ENCODE peak calls at places on chromosomes 6 and 20, in nine cellular contexts. C is kidney epithelial cell, Z is adrenal gland, E is bronchial epithelial cell, O is MG63, M is neural progenitor cell, J is thyroid gland, H is psoas muscle, B is astrocyte. Q is an unnamed sample.
A peak's percentile ranks its signal among the peaks of the same experiment; 100 is the strongest.

GRCh38 chr20:58344741-58345140 is 35.2 kb downstream of the RAB22A start:
- DNase-seq in B (peak; percentile 58), C (no peak), Z (no peak), O (no peak), H (no peak), M (no peak), E (peak; percentile 52), J (no peak), Q (no peak)

GRCh38 chr6:13434777-13435176 is 52.6 kb downstream of the GFOD1 start:
- DNase-seq in O (no peak), J (no peak), Z (no peak), C (no peak), B (no peak), H (no peak), M (no peak), E (no peak), Q (no peak)

GRCh38 chr6:170124836-170125235 is 166.0 kb downstream of the DLL1 start:
- DNase-seq in M (no peak), B (no peak), C (no peak), J (peak; percentile 70), H (no peak), E (peak; percentile 93), O (peak; percentile 26), Z (peak; percentile 5), Q (no peak)

GRCh38 chr6:75759207-75759606 is 10.2 kb downstream of the MYO6 start:
- DNase-seq in O (no peak), Z (no peak), M (peak; percentile 23), H (no peak), C (no peak), J (peak; percentile 57), B (no peak), E (no peak), Q (no peak)

GRCh38 chr6:4125933-4126864 is 9.2 kb downstream of the ECI2 start:
- DNase-seq in H (no peak), M (no peak), Z (peak; percentile 45), E (peak; percentile 90), B (peak; percentile 90), O (peak; percentile 9), J (no peak), C (peak; percentile 75), Q (no peak)

GRCh38 chr6:147508073-147508870 is at the start of gene SAMD5:
- DNase-seq in O (peak; percentile 87), M (peak; percentile 87), B (peak; percentile 61), E (peak; percentile 45), Z (peak; percentile 31), H (peak; percentile 69), C (no peak), J (peak; percentile 69), Q (no peak)

GRCh38 chr6:81911446-81911845 is 159.0 kb upstream of the TENT5A start:
- DNase-seq in C (no peak), H (no peak), J (no peak), M (no peak), Z (no peak), B (no peak), E (no peak), O (no peak), Q (no peak)

GRCh38 chr6:14943116-14943515 is 302.8 kb upstream of the JARID2 start:
- DNase-seq in E (no peak), B (no peak), O (no peak), Z (no peak), M (no peak), C (no peak), J (no peak), H (no peak), Q (no peak)

GRCh38 chr6:13397359-13398080 is 69.2 kb upstream of the TBC1D7 start:
- DNase-seq in M (no peak), J (no peak), H (no peak), E (no peak), B (no peak), C (no peak), Z (no peak), O (no peak), Q (no peak)

GRCh38 chr6:98759459-98759858 is 74.9 kb upstream of the POU3F2 start:
- DNase-seq in E (no peak), H (no peak), Z (no peak), J (no peak), O (no peak), C (no peak), M (no peak), B (no peak), Q (no peak)

GRCh38 chr6:17877196-17877889 is 110.1 kb downstream of the KIF13A start:
- DNase-seq in O (peak; percentile 61), M (no peak), B (peak; percentile 87), C (no peak), Z (no peak), J (peak; percentile 17), H (no peak), E (peak; percentile 74), Q (no peak)

GRCh38 chr20:2283706-2284423 is 11.9 kb upstream of the TGM3 start:
- DNase-seq in E (peak; percentile 84), O (peak; percentile 53), Z (no peak), J (peak; percentile 57), M (no peak), H (no peak), B (peak; percentile 64), C (peak; percentile 63), Q (no peak)

GRCh38 chr20:2279245-2279779 is 16.5 kb upstream of the TGM3 start:
- DNase-seq in C (no peak), Z (no peak), H (no peak), J (no peak), O (no peak), B (no peak), M (no peak), E (no peak), Q (no peak)

GRCh38 chr20:2281563-2281962 is 14.2 kb upstream of the TGM3 start:
- DNase-seq in M (no peak), E (no peak), B (no peak), O (no peak), H (no peak), J (no peak), Z (no peak), C (no peak), Q (no peak)

GRCh38 chr20:2280083-2280482 is 15.7 kb upstream of the TGM3 start:
- DNase-seq in H (no peak), B (no peak), C (no peak), O (no peak), M (no peak), Z (no peak), J (no peak), E (no peak), Q (no peak)

DNA sequence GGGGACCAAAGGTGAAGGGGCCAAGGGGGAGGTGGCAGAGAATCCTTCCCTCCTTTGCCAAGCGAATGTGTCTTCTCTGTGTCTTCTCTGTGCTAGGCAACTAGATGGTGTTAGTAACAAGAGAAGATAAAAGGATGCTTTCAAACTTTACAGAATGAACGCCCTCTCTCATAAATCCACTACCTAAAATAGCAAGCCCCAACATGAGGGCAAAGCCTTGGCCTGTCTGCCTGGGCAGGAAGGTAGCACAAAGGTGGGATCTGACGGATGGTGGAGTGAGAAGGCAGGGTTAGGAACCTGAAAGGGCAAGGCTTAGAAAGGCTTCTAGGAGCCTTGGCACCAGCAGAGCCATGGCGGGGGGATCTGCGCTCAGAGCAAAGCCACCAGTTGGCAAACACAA is 13.6 kb upstream of the TGM3 start:
- DNase-seq in J (no peak), C (no peak), B (no peak), H (no peak), M (no peak), E (peak; percentile 30), O (no peak), Z (no peak), Q (no peak)
- H3K27me3 ChIP-seq in J (no peaks in the 10 kb centered on the region), C (no peaks in the 10 kb centered on the region), B (peaks cover 7% of the 10 kb centered on the region), H (no peaks in the 10 kb centered on the region), M (no peaks in the 10 kb centered on the region), E (peaks cover 2% of the 10 kb centered on the region), O (no peaks in the 10 kb centered on the region), Z (no peaks in the 10 kb centered on the region), Q (no peaks in the 10 kb centered on the region)

GRCh38 chr20:59752101-59752586 is 147.8 kb downstream of the PHACTR3 start:
- DNase-seq in C (no peak), O (no peak), B (no peak), E (no peak), H (no peak), M (no peak), Z (no peak), J (no peak), Q (no peak)

GRCh38 chr20:59753836-59754235 is 149.5 kb downstream of the PHACTR3 start:
- DNase-seq in C (no peak), H (no peak), E (no peak), M (no peak), B (no peak), O (no peak), Z (no peak), J (no peak), Q (no peak)

GRCh38 chr20:59754551-59754950 is 150.2 kb downstream of the PHACTR3 start:
- DNase-seq in M (no peak), H (no peak), C (no peak), B (no peak), Z (no peak), E (no peak), J (no peak), O (no peak), Q (no peak)

GRCh38 chr20:59752704-59753460 is 148.5 kb downstream of the PHACTR3 start:
- DNase-seq in H (no peak), B (no peak), O (no peak), Z (no peak), C (no peak), M (no peak), E (no peak), J (no peak), Q (no peak)

DNA sequence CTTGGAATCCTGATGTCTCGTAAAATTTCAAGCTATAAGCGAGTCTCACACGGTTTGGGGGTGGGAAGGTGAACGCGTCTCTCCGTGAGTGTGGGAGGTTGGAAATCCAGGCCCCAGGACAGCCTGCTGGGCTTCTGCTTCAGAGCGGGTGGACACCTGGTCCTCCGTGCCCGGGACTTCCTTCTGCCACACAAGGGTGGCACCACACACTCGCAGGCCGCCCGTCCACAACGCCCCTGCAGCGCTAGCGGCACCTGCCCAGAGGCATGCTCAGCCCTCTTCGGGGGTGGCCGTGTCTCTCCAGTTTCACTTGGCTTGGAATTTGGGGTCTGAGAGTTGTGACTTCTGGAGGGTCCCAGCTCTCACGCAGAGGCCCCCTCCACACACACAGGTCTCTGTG is 151.9 kb downstream of the PHACTR3 start:
- DNase-seq in E (no peak), H (no peak), J (no peak), C (no peak), O (no peak), M (no peak), B (no peak), Z (no peak), Q (no peak)
- H3K27me3 ChIP-seq in E (no peaks in the 10 kb centered on the region), H (peaks cover 2% of the 10 kb centered on the region), J (no peaks in the 10 kb centered on the region), C (peaks cover 12% of the 10 kb centered on the region), O (no peaks in the 10 kb centered on the region), M (peaks cover 90% of the 10 kb centered on the region), B (no peaks in the 10 kb centered on the region), Z (peaks cover 28% of the 10 kb centered on the region), Q (no peaks in the 10 kb centered on the region)

GRCh38 chr6:37514840-37515239 is 15.1 kb upstream of the CCDC167 start:
- DNase-seq in M (no peak), O (no peak), E (no peak), H (no peak), J (no peak), Z (no peak), C (no peak), B (no peak), Q (no peak)
- H3K27me3 ChIP-seq in M (peaks cover 38% of the 10 kb centered on the region), O (no peaks in the 10 kb centered on the region), E (peaks cover 4% of the 10 kb centered on the region), H (peaks cover 13% of the 10 kb centered on the region), J (no peaks in the 10 kb centered on the region), Z (no peaks in the 10 kb centered on the region), C (peaks cover 18% of the 10 kb centered on the region), B (peaks cover 26% of the 10 kb centered on the region), Q (no peaks in the 10 kb centered on the region)

DNA sequence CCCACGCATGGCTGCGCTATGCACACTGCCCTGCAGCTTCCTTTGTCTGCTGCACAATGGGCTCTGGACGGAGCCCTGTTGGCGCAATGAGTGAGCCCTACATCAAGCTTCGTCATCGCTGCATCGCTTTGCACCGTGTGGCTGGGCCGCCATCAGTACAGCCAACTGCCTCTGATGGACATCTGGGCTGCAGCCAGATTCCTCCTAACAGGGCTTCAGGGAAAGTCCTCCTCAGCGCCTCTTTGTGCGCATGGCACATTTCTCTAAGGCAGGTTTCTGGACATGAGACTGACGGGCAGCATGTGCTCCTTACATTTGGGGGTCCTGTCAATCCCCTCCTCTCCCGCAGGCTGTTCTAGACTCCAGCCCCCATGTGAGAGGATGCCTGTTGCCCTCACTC is 29.7 kb upstream of the ANGPT4 start:
- DNase-seq in B (no peak), M (peak; percentile 15), Z (no peak), O (no peak), C (no peak), E (no peak), J (no peak), H (no peak), Q (no peak)
- H3K27me3 ChIP-seq in B (no peaks in the 10 kb centered on the region), M (no peaks in the 10 kb centered on the region), Z (peaks cover 6% of the 10 kb centered on the region), O (no peaks in the 10 kb centered on the region), C (no peaks in the 10 kb centered on the region), E (no peaks in the 10 kb centered on the region), J (no peaks in the 10 kb centered on the region), H (peaks cover 2% of the 10 kb centered on the region), Q (no peaks in the 10 kb centered on the region)

Q was measured in CD8-positive, alpha-beta memory T cell.